ENCODE peak calls at places on chromosome 16, in eight cellular contexts. L is astrocyte of the spinal cord, K is prostate gland, J is BJ, S is uterus, F is DND-41, B is dorsolateral prefrontal cortex, O is lower leg skin. M is an unnamed sample.

GRCh38 chr16:70577256-70577698 is 53.7 kb downstream of the SF3B3 start:
- DNase-seq in K (no peak), B (no peak), J (no peak), F (no peak), S (no peak), O (peak; percentile 82), L (peak; percentile 68), M (peak; percentile 40)

GRCh38 chr16:28133666-28134065 is 70.2 kb upstream of the GSG1L start:
- DNase-seq in B (no peak), L (no peak), F (no peak), J (no peak), K (no peak), O (no peak), S (no peak), M (no peak)

GRCh38 chr16:26877421-26877820 is 189.3 kb upstream of the C16orf82 start:
- DNase-seq in L (no peak), J (no peak), S (no peak), B (no peak), K (no peak), F (no peak), O (no peak), M (no peak)

GRCh38 chr16:79970551-79971236 is 370.2 kb upstream of the MAF start:
- DNase-seq in J (no peak), F (no peak), K (no peak), S (peak; percentile 71), L (no peak), O (no peak), B (no peak), M (peak; percentile 78)

GRCh38 chr16:71340406-71340805 is 18.1 kb upstream of the CALB2 start:
- DNase-seq in B (no peak), K (no peak), F (no peak), O (no peak), J (no peak), S (no peak), L (no peak), M (no peak)

GRCh38 chr16:58020628-58021521 is 4.7 kb upstream of the MMP15 start:
- DNase-seq in S (peak; percentile 54), O (no peak), B (peak; percentile 80), K (peak; percentile 62), L (peak; percentile 42), F (peak; percentile 78), J (no peak), M (peak; percentile 42)

GRCh38 chr16:11136600-11136999 is 119.4 kb downstream of the SOCS1 start:
- DNase-seq in L (peak; percentile 47), J (no peak), B (no peak), O (no peak), F (peak; percentile 47), K (no peak), S (no peak), M (no peak)

GRCh38 chr16:48098472-48098871 is 57.3 kb downstream of the ABCC12 start:
- DNase-seq in K (no peak), S (no peak), O (no peak), J (no peak), L (no peak), B (no peak), F (no peak), M (no peak)

GRCh38 chr16:11315499-11315898 is 29.8 kb upstream of the RMI2 start:
- DNase-seq in O (no peak), K (no peak), F (no peak), L (peak; percentile 96), J (peak; percentile 18), S (no peak), B (no peak), M (peak; percentile 49)

GRCh38 chr16:21172650-21173049 is 14.2 kb downstream of the LDAF1 start:
- DNase-seq in K (no peak), S (no peak), O (no peak), L (no peak), B (no peak), J (no peak), F (no peak), M (no peak)

GRCh38 chr16:27800817-27801216 is 250.9 kb downstream of the KATNIP start:
- DNase-seq in F (no peak), S (no peak), B (no peak), K (no peak), J (no peak), O (no peak), L (no peak), M (no peak)

GRCh38 chr16:30927789-30928378 is 4.5 kb downstream of the FBXL19 start:
- DNase-seq in K (peak; percentile 81), L (peak; percentile 42), B (peak; percentile 85), S (peak; percentile 52), O (peak; percentile 90), F (peak; percentile 63), J (no peak), M (peak; percentile 27)

GRCh38 chr16:637081-638018 is 1.2 kb upstream of the METTL26 start:
- DNase-seq in K (peak; percentile 91), F (no peak), L (peak; percentile 90), B (peak; percentile 89), S (peak; percentile 88), J (no peak), O (peak; percentile 97), M (peak; percentile 92)

GRCh38 chr16:31333686-31334649 is 21.0 kb upstream of the ITGAX start:
- DNase-seq in O (no peak), L (no peak), J (no peak), B (no peak), K (no peak), S (no peak), F (peak; percentile 11), M (peak; percentile 56)

GRCh38 chr16:27424772-27425498 is 23.0 kb downstream of the IL21R start:
- DNase-seq in S (no peak), F (no peak), L (no peak), O (peak; percentile 58), K (no peak), B (no peak), J (no peak), M (no peak)

GRCh38 chr16:66946974-66947301 is 11.6 kb downstream of the CES2 start:
- DNase-seq in O (no peak), B (no peak), F (no peak), K (no peak), J (no peak), L (no peak), S (no peak), M (no peak)
- H3K4me3 ChIP-seq in O (no peak overlapping the region), B (no peak overlapping the region), F (no peak overlapping the region), K (no peak overlapping the region), J (no peak overlapping the region), L (no peak overlapping the region), S (no peak overlapping the region), M (no peak overlapping the region)

GRCh38 chr16:2267913-2268666 is at the start of gene RNPS1:
- DNase-seq in K (peak; percentile 94), F (peak; percentile 97), L (peak; percentile 98), B (peak; percentile 92), J (peak; percentile 46), S (peak; percentile 97), O (peak; percentile 99), M (peak; percentile 97)
- TF ChIP-seq CTCF in K (no peak), F (no peak), L (no peak), B (no peak), J (no peak), S (no peak), O (no peak), M (no peak)

DNA sequence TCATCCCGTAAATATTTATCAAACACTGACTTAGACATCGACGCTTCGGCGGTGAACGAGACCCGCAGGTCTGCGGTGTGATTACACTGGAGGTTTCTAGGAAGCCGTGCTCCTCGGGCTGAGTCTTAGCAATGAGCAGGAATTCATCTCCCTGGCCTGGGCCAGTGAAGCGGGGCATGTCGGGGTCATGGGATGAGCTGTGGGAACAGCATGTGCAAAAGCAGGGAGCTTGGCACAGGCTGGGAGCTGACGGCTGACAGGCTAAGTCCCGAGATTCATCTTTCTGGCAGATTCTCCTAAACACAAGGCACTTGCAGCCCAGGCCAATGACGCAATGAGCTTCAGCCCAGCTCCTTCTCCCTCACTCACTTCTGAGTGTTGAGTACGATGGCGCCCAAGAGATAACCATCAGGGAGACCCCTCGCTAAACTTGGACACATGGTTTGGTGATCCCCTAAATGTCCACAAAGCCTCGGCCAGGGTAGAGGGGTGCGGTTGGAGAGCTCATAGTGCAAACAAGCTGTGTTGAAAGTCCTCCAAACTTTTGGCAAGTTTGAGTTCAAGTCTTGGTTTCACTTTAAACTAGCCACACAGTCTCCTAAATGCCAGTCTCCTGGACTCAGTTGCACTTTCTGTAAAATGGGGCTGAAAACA is 12.8 kb downstream of the CRISPLD2 start:
- DNase-seq in S (peak; percentile 97), J (peak; percentile 98), O (peak; percentile 98), B (no peak), F (no peak), K (peak; percentile 38), L (peak; percentile 99), M (peak; percentile 100)
- H3K4me3 ChIP-seq in S (peak overlapping the region; percentile 11), J (peak overlapping the region; percentile 25), O (no peak overlapping the region), B (no peak overlapping the region), F (no peak overlapping the region), K (no peak overlapping the region), L (no peak overlapping the region), M (peak overlapping the region; percentile 47)

DNA sequence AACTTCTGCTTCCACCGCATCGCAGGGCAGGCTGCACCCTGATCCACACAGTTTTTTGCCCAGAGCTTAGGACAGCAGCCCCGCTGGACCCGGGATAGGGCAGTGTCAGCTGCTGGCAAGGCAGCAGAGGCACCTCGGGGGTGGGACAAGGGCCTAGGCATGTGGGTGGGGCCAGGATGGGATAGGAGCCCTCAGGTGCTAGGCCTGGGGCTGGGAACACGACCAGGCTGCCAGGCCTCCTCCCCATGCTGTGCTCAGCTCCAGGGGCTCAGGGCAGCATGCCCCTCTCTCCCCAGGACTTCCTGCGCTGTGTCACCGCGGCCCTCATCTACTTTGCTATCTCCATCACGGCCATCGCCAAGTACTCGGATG is 4.6 kb downstream of the CMTM3 start:
- DNase-seq in O (no peak), S (no peak), L (no peak), J (no peak), B (no peak), K (no peak), F (no peak), M (no peak)
- TF ChIP-seq CTCF in O (no peak), S (no peak), L (no peak), J (no peak), B (no peak), K (no peak), F (no peak), M (no peak)

GRCh38 chr16:81003610-81004460 is 2.9 kb downstream of the CMC2 start:
- DNase-seq in L (no peak), S (no peak), F (peak; percentile 39), O (no peak), B (no peak), K (no peak), J (no peak), M (peak; percentile 70)
- H3K4me3 ChIP-seq in L (no peak overlapping the region), S (no peak overlapping the region), F (peak overlapping the region; percentile 32), O (no peak overlapping the region), B (peak overlapping the region; percentile 84), K (no peak overlapping the region), J (peak overlapping the region; percentile 15), M (peak overlapping the region; percentile 96)

M was measured in fibroblast of villous mesenchyme.